ENCODE peak calls at places on chromosome 19, in four cellular contexts. A, T, I and O are unnamed samples.

GRCh38 chr19:35141627-35142401 is 1.2 kb upstream of the FXYD7 start:
- DNase-seq in I (no peak), T (peak), A (no peak), O (no peak)

GRCh38 chr19:48735031-48735615 is 5.3 kb downstream of the RASIP1 start:
- DNase-seq in T (peak), I (no peak), A (no peak), O (peak)

GRCh38 chr19:17841810-17842662 is 5.7 kb downstream of the JAK3 start:
- DNase-seq in A (no peak), T (peak), I (peak), O (peak)

GRCh38 chr19:5031231-5032100 is 62.6 kb downstream of the KDM4B start:
- DNase-seq in T (peak), I (peak), A (peak), O (peak)

GRCh38 chr19:996051-996838 is 4.0 kb upstream of the GRIN3B start:
- DNase-seq in T (peak), A (no peak), I (peak), O (peak)

GRCh38 chr19:56217039-56217949 is 15.2 kb downstream of the ZSCAN5C start:
- DNase-seq in I (no peak), A (no peak), T (peak), O (no peak)

GRCh38 chr19:32343550-32344262 is 1.7 kb upstream of the ZNF507 start:
- DNase-seq in A (peak), I (no peak), T (no peak), O (no peak)

GRCh38 chr19:342128-342455 is 2.5 kb downstream of the MIER2 start:
- DNase-seq in I (no peak), T (no peak), A (no peak), O (no peak)

GRCh38 chr19:16829822-16830289 is 658 bp downstream of the SIN3B start:
- DNase-seq in T (no peak), I (no peak), A (no peak), O (no peak)

GRCh38 chr19:56116606-56117005 is 4.5 kb downstream of the ZNF787 start:
- DNase-seq in I (no peak), A (no peak), T (no peak), O (no peak)

GRCh38 chr19:47707135-47707925 is 5.9 kb upstream of the EHD2 start:
- DNase-seq in T (peak), A (peak), I (peak), O (peak)

GRCh38 chr19:31110331-31110730 is 238.9 kb downstream of the TSHZ3 start:
- DNase-seq in I (no peak), T (peak), A (no peak), O (peak)

GRCh38 chr19:46080561-46080960 is 39.8 kb upstream of the IGFL4 start:
- DNase-seq in A (no peak), I (no peak), T (no peak), O (peak)

GRCh38 chr19:18339703-18340102 is 695 bp upstream of the PGPEP1 start:
- DNase-seq in A (no peak), T (peak), I (peak), O (peak)

GRCh38 chr19:4502282-4503223 is 15.7 kb downstream of the PLIN4 start:
- DNase-seq in A (no peak), I (no peak), T (no peak), O (no peak)

GRCh38 chr19:17097593-17098126 is 22.1 kb downstream of the MYO9B start:
- DNase-seq in I (peak), T (no peak), A (peak), O (peak)

GRCh38 chr19:18322318-18322758 is 538 bp downstream of the LSM4 start:
- DNase-seq in I (peak), A (peak), T (no peak), O (peak)

GRCh38 chr19:33927789-33928457 is 131.3 kb downstream of the KCTD15 start:
- DNase-seq in A (no peak), I (no peak), T (no peak), O (no peak)

GRCh38 chr19:29872224-29872731 is 60.5 kb downstream of the CCNE1 start:
- DNase-seq in A (no peak), I (peak), T (peak), O (no peak)

GRCh38 chr19:32878988-32879387 is 9.4 kb upstream of the SLC7A9 start:
- DNase-seq in I (no peak), A (no peak), T (peak), O (no peak)

GRCh38 chr19:18771328-18772242 is 19.5 kb downstream of the COMP start:
- DNase-seq in T (no peak), A (peak), I (no peak), O (no peak)

GRCh38 chr19:1668339-1669123 is 16.1 kb upstream of the TCF3 start:
- DNase-seq in T (peak), I (no peak), A (no peak), O (no peak)

GRCh38 chr19:2477732-2478191 is 1.8 kb downstream of the GADD45B start:
- DNase-seq in I (no peak), A (no peak), T (no peak), O (no peak)

GRCh38 chr19:2056810-2057192 is 5.8 kb upstream of the MKNK2 start:
- DNase-seq in T (peak), I (no peak), A (no peak), O (no peak)

GRCh38 chr19:8663920-8664670 is 33.7 kb downstream of the NFILZ start:
- DNase-seq in A (no peak), I (peak), T (no peak), O (no peak)

GRCh38 chr19:43725468-43725867 is 9.6 kb downstream of the IRGC start:
- DNase-seq in A (no peak), T (no peak), I (no peak), O (no peak)

GRCh38 chr19:30175987-30176386 is 196.2 kb upstream of the ZNF536 start:
- DNase-seq in T (no peak), A (no peak), I (no peak), O (no peak)

DNA sequence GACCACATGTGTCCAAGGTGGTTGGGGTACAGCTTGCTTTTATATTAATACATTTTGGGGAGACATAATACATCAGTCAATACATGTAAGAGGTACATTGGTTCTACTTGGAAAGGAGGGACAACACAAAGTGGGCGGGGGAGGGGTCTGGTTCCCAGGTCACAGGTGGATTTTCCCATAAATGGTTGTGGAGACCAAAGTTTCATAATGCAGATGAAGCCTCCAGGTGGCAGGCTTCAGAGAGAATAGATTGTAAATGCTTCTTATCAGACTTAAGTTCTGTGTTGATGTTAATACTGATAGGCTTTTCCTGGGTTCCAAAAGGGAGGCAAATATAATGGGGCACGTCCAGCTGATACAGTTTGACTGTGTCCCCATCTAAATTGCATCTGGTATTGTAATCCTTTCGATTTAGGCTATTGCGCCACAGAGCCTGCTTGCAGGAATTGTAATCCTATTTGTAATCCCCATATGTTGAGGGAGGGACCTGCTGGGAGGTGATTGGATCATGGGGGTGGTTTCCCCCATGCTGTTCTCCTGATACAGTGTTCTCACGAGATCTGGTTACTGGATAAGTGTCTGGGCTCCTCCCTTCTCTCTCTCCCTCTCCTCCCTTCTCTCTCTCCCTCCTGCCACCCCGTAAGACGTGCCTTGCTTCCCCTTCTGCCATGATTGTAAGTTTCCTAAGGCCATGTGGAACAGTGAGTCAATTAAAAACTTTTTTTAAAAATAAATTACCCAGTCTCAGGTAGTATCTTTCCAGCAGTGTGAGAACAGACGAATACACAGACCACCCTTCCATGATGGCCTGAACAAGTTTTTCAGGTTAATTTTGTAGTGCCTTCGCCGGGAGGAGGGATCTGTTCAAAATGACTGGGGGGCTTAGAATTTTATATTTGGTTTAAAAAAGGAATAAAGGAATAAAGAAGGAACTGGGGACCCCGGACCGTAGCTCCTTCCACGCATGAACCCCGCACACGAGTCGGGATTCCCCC is 44.9 kb downstream of the ZNF823 start:
- DNase-seq in A (peak), I (no peak), T (peak), O (no peak)
- TF ChIP-seq RNF2 in A (no peak), I (no peak), T (no peak), O (no peak)

DNA sequence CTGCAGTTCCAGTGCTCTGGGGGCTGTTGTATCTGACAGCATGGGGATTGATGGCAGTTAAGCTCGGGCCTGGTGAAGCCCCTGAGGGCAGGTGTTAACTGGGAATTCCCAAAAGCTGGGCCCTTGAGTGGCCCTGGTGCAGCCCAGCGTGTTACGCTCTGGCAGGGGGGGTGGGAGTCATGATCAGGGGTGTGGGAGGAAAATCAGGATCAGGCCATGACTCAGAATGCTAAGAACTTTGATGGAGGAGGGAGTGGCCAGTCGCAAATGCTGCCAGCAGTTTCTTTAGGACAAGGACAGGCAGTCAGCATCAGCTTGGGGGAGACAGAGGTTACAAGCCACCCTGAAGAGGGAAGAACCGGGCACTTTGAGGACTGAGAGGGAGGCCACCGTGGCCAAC is 19.6 kb downstream of the AP2A1 start:
- DNase-seq in A (no peak), T (no peak), I (peak), O (peak)
- TF ChIP-seq RNF2 in A (no peak), T (no peak), I (no peak), O (no peak)

DNA sequence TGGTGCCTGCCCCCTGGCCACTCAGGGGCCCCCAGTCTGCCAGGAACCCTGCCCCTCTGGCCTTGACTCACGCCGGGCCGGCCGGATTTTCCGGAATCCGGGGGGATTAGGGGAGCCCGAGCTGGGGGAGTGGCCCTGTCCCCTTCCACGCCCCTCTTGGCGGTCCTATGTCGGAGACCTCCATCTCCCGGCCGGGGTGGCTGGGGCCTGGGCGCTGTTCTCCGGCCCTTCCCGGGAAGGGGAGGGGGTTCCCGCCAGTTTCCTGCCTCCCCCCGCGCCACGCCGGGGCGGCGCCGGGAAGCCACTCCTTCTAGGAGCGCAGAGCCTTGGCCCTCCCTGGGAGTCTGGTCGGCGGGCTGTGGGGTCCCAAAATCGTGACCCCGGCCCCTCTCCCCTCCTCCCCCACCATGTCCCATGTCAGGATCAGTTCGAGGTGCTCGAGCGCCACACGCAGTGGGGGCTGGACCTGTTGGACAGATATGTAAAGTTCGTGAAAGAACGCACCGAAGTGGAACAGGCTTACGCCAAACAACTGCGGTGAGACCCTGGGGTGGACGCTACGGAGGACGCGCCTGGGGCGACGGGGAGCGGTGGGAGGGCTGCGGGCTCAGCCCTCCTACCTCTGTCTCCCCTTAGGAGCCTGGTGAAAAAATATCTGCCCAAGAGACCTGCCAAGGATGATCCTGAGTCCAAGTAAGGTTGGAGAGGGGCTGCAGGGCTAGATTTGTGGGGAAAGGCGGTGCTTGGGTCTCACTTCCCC is 1.3 kb downstream of the TRIP10 start:
- DNase-seq in A (no peak), I (peak), T (no peak), O (peak)
- TF ChIP-seq RNF2 in A (no peak), I (no peak), T (no peak), O (no peak)

DNA sequence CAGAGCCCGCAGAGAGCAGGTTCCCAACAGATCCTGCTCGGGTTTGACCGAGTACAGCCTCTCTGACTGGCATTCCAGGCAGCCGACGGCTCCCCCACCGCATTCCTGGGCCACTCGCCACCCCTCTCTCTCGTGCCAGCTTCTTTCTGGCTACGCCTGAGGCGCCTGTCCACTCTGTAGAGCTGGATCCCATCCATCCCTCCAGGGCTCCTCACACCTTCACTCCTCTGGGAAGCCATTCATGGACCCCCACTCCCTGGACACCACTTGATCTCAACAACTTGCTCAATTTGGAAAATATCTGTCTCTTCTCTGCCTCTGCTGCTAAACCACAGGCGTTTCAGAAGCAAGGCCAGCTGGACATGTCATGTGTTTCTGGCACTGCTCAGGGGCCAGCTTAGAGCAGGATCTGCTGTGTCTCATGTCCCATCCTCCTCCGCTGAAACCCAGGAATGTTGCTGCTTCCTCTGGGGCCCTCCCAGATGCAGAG is 30.6 kb upstream of the ATP1A3 start:
- DNase-seq in T (no peak), A (no peak), I (no peak), O (no peak)
- TF ChIP-seq RNF2 in T (no peak), A (no peak), I (no peak), O (no peak)

GRCh38 chr19:6714749-6715555 is 5.5 kb downstream of the C3 start:
- DNase-seq in A (no peak), I (no peak), T (no peak), O (no peak)

GRCh38 chr19:6712692-6713670 is 7.5 kb downstream of the C3 start:
- DNase-seq in I (no peak), A (no peak), T (no peak), O (no peak)

GRCh38 chr19:6711605-6712004 is 8.8 kb downstream of the C3 start:
- DNase-seq in I (no peak), T (no peak), A (no peak), O (no peak)

GRCh38 chr19:6712231-6712630 is 8.2 kb downstream of the C3 start:
- DNase-seq in T (no peak), A (no peak), I (no peak), O (no peak)

GRCh38 chr19:6713773-6714692 is 6.4 kb downstream of the C3 start:
- DNase-seq in T (no peak), I (no peak), A (no peak), O (no peak)
- TF ChIP-seq RNF2 in T (no peak), I (no peak), A (no peak), O (no peak)

GRCh38 chr19:40033989-40034560 is 22.0 kb downstream of the ZNF780B start:
- DNase-seq in I (no peak), A (no peak), T (no peak), O (no peak)
- TF ChIP-seq RNF2 in I (no peak), A (no peak), T (no peak), O (no peak)

GRCh38 chr19:14061081-14061749 is 661 bp downstream of the PALM3 start:
- DNase-seq in A (peak), T (no peak), I (no peak), O (no peak)
- TF ChIP-seq RNF2 in A (no peak), T (no peak), I (no peak), O (no peak)